ENCODE peak calls at places on chromosomes 4 and X, in six cellular contexts. X is HCT116, Y is WTC11, N is HepG2, C is H1, R is GM12878. Q is an unnamed sample.

GRCh38 chr4:1244978-1245471 is 3.9 kb downstream of the CTBP1 start:
- DNase-seq in N (no peak), X (no peak), Y (peak; percentile 7), R (no peak), C (no peak), Q (no peak)

GRCh38 chr4:98976716-98977115 is 18.8 kb upstream of the METAP1 start:
- DNase-seq in R (no peak), X (no peak), C (no peak), N (no peak), Y (no peak), Q (no peak)

GRCh38 chrX:96372313-96373046 is 312.2 kb upstream of the DIAPH2 start:
- DNase-seq in C (no peak), N (peak; percentile 27), X (peak; percentile 1), Y (no peak), R (no peak), Q (no peak)

GRCh38 chr4:26854701-26855100 is 5.9 kb upstream of the STIM2 start:
- DNase-seq in C (no peak), X (no peak), R (no peak), Y (no peak), N (no peak), Q (no peak)

GRCh38 chrX:150184487-150184886 is 178.6 kb upstream of the MAMLD1 start:
- DNase-seq in R (no peak), N (no peak), X (no peak), C (no peak), Y (no peak), Q (no peak)

GRCh38 chrX:8179653-8180052 is 8.6 kb upstream of the VCX2 start:
- DNase-seq in C (no peak), X (no peak), R (no peak), Y (no peak), N (no peak), Q (no peak)

GRCh38 chrX:34956915-34957314 is 14.3 kb downstream of the FAM47B start:
- DNase-seq in X (no peak), C (no peak), R (no peak), N (no peak), Y (no peak), Q (no peak)

GRCh38 chrX:19514791-19515614 is at the start of gene MAP3K15:
- DNase-seq in R (no peak), C (no peak), N (peak; percentile 13), Y (peak; percentile 46), X (no peak), Q (peak; percentile 31)

GRCh38 chr4:148259841-148260240 is 182.4 kb downstream of the NR3C2 start:
- DNase-seq in C (no peak), N (no peak), X (no peak), R (no peak), Y (no peak), Q (no peak)

GRCh38 chrX:101025126-101025525 is 26.8 kb downstream of the TRMT2B start:
- DNase-seq in Y (no peak), N (no peak), C (no peak), X (no peak), R (no peak), Q (no peak)

GRCh38 chrX:109485470-109486340 is 3.8 kb upstream of the GUCY2F start:
- DNase-seq in N (peak; percentile 47), Y (peak; percentile 33), C (no peak), R (peak; percentile 34), X (peak; percentile 49), Q (peak; percentile 66)

GRCh38 chrX:112731793-112732192 is 52.1 kb upstream of the LHFPL1 start:
- DNase-seq in N (no peak), X (no peak), Y (no peak), C (no peak), R (no peak), Q (no peak)

GRCh38 chr4:85459736-85460135 is 15.2 kb upstream of the ARHGAP24 start:
- DNase-seq in X (no peak), R (no peak), N (no peak), C (no peak), Y (no peak), Q (no peak)

GRCh38 chr4:74174941-74175340 is 17.0 kb downstream of the MTHFD2L start:
- DNase-seq in R (no peak), Y (no peak), N (no peak), C (no peak), X (no peak), Q (no peak)

GRCh38 chrX:56025872-56026571 is 206.1 kb upstream of the KLF8 start:
- DNase-seq in Y (no peak), N (no peak), X (no peak), R (no peak), C (no peak), Q (no peak)

GRCh38 chr4:76607846-76608245 is 172.8 kb downstream of the SHROOM3 start:
- DNase-seq in N (no peak), C (no peak), X (no peak), R (no peak), Y (no peak), Q (no peak)

GRCh38 chr4:76606662-76607265 is 171.7 kb downstream of the SHROOM3 start:
- DNase-seq in N (no peak), X (no peak), C (no peak), R (no peak), Y (no peak), Q (no peak)

GRCh38 chr4:76605099-76605563 is 170.1 kb downstream of the SHROOM3 start:
- DNase-seq in N (no peak), R (no peak), C (no peak), Y (no peak), X (no peak), Q (no peak)

GRCh38 chr4:76610751-76611150 is 175.7 kb downstream of the SHROOM3 start:
- DNase-seq in R (no peak), C (no peak), Y (no peak), N (no peak), X (no peak), Q (no peak)

DNA sequence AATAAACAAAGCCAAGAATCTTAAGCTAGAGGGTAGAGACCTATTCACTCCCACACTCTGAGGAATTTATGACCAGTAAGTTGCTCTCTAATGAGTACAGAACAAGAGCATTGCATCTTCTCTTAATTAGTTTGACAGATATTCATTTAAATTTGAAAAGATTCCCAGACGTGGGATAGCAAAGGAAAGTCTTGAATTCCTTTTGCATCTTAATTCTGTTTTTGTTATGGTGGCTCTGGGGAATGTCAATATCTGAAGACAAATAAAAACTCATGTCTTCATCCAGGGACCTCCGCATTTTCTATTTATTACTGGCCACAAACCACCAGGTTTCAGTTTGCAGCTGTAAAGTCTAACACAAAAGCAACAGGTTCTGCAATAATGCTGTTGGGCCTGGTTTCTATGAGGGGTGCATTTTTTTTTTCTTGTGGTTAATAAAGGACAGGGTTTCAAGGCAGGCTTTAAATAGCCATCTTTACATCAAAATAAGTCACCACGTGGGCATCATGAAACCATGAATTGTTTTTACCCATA is 172.3 kb downstream of the SHROOM3 start:
- DNase-seq in X (no peak), N (no peak), R (peak; percentile 62), Y (no peak), C (no peak), Q (no peak)
- TF ChIP-seq ATF3 in X (no peak), N (no peak), R (no peak), Y (no peak), C (no peak), Q (no peak)

GRCh38 chr4:113540859-113541258 is 220.7 kb downstream of the CAMK2D start:
- DNase-seq in Y (no peak), N (no peak), R (no peak), X (peak; percentile 26), C (no peak), Q (no peak)

GRCh38 chr4:113547487-113548042 is 214.0 kb downstream of the CAMK2D start:
- DNase-seq in C (peak; percentile 75), R (peak; percentile 97), X (peak; percentile 95), Y (peak; percentile 90), N (peak; percentile 97), Q (peak; percentile 63)

GRCh38 chr4:113537183-113537977 is 224.2 kb downstream of the CAMK2D start:
- DNase-seq in Y (no peak), C (no peak), X (no peak), R (no peak), N (no peak), Q (no peak)

GRCh38 chr4:113539408-113539807 is 222.1 kb downstream of the CAMK2D start:
- DNase-seq in N (no peak), R (no peak), X (peak; percentile 31), Y (no peak), C (no peak), Q (no peak)

DNA sequence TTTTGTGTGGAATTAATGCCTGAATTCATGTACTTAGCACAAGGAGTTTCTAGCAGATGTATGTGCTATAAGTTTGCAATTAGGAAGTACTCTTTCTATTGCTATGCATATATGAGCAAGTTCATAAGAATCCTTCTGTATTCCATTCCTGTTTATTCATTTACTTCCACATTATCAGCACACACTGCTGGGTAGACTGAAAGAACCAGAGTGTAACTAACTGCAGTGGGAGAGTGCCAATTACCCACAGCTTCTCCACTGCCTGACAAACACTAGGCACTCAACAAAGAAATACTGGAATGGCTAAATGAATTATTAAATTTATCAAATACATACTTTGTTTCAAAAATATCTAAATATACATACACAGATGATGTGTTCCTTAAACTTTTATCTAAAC is 219.6 kb downstream of the CAMK2D start:
- DNase-seq in R (no peak), C (no peak), X (no peak), N (no peak), Y (no peak), Q (no peak)
- TF ChIP-seq ATF3 in R (no peak), C (no peak), X (no peak), N (no peak), Y (no peak), Q (no peak)

GRCh38 chrX:46381630-46382029 is 163.6 kb downstream of the ZNF674 start:
- DNase-seq in R (peak; percentile 4), X (peak; percentile 8), Y (peak; percentile 30), N (peak; percentile 6), C (no peak), Q (peak; percentile 6)

GRCh38 chrX:46380148-46380752 is 165.0 kb downstream of the ZNF674 start:
- DNase-seq in R (no peak), N (no peak), Y (no peak), X (no peak), C (no peak), Q (no peak)

GRCh38 chrX:46374371-46374770 is 170.8 kb downstream of the ZNF674 start:
- DNase-seq in C (no peak), Y (no peak), N (no peak), X (no peak), R (no peak), Q (no peak)

GRCh38 chrX:46375831-46376230 is 169.4 kb downstream of the ZNF674 start:
- DNase-seq in C (no peak), X (peak; percentile 16), R (no peak), Y (no peak), N (no peak), Q (no peak)

GRCh38 chrX:46376246-46376885 is 168.9 kb downstream of the ZNF674 start:
- DNase-seq in X (peak; percentile 56), Y (peak; percentile 11), R (no peak), N (peak; percentile 57), C (no peak), Q (peak; percentile 2)
- TF ChIP-seq ATF3 in X (no peak), Y (no peak), R (no peak), N (no peak), C (no peak), Q (no peak)

DNA sequence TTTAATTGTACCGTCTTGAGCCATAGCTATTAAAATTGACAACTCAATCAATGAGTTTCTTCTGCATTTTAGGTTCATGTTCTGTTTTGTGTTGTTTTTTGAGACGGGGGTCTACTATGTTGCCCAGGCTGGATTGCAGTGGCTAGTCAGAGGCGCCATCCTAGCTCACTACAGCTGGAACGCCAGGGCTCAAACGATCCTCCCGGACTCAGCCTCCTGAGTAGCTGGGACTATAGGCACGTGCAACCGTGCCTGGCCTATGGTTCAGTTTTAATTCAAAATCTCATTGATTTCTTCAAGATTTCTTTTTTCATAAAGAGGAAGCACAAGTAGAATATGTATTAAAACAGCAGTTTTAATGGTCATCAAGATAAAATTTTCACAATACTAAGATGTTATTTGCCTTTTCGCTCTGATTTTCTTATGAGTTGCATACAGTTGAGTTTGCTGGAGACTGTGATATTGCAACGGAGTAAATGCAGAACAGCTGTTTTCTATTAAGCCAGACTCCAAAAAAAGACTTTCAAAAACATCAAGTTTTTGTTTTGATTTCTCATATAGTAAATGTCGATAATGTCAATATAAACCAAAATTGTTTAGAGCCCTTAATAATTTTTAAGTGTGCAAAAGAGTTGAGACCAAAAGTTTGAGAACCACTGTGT is 1.1 kb upstream of the STX18 start:
- DNase-seq in X (no peak), R (no peak), C (no peak), Y (peak; percentile 26), N (peak; percentile 19), Q (no peak)
- TF ChIP-seq ATF3 in X (no peak), R (no peak), C (no peak), Y (no peak), N (no peak), Q (no peak)